ENCODE peak calls at places on chromosome 6, in four cellular contexts. H, Y, T and L are unnamed samples.

GRCh38 chr6:16205377-16206144 is 32.8 kb upstream of the GMPR start:
- DNase-seq in H (no peak), Y (no peak), T (peak; percentile 95), L (no peak)

GRCh38 chr6:160960067-160960466 is 31.5 kb upstream of the MAP3K4 start:
- DNase-seq in T (no peak), Y (no peak), H (no peak), L (no peak)

GRCh38 chr6:34517966-34518365 is 38.2 kb downstream of the SPDEF start:
- DNase-seq in H (no peak), Y (no peak), T (no peak), L (no peak)

GRCh38 chr6:32370510-32370909 is 1.2 kb downstream of the TSBP1 start:
- DNase-seq in Y (no peak), H (no peak), T (no peak), L (peak; percentile 3)

GRCh38 chr6:153167026-153167891 is 36.2 kb upstream of the RGS17 start:
- DNase-seq in T (no peak), H (peak; percentile 22), Y (no peak), L (peak; percentile 50)

GRCh38 chr6:72623808-72624207 is 1.9 kb downstream of the KCNQ5 start:
- DNase-seq in H (no peak), T (no peak), Y (no peak), L (no peak)

GRCh38 chr6:134607411-134607810 is 289.5 kb upstream of the SGK1 start:
- DNase-seq in T (no peak), Y (no peak), H (no peak), L (no peak)

GRCh38 chr6:148526145-148526544 is 183.5 kb downstream of the SASH1 start:
- DNase-seq in Y (no peak), H (no peak), T (no peak), L (no peak)

GRCh38 chr6:155424201-155424600 is 31.4 kb downstream of the NOX3 start:
- DNase-seq in H (no peak), Y (no peak), T (no peak), L (no peak)

GRCh38 chr6:148887181-148887580 is 140.4 kb downstream of the UST start:
- DNase-seq in H (no peak), T (no peak), Y (no peak), L (no peak)

GRCh38 chr6:150696156-150696555 is 96.5 kb downstream of the PLEKHG1 start:
- DNase-seq in T (no peak), H (no peak), Y (no peak), L (no peak)

GRCh38 chr6:404685-405423 is 13.3 kb downstream of the IRF4 start:
- DNase-seq in H (no peak), Y (no peak), T (no peak), L (no peak)

GRCh38 chr6:35302604-35303218 is 5.1 kb downstream of the DEF6 start:
- DNase-seq in H (no peak), T (peak; percentile 77), Y (peak; percentile 85), L (no peak)

GRCh38 chr6:46931416-46931815 is 9.7 kb upstream of the ADGRF5 start:
- DNase-seq in T (no peak), H (no peak), Y (no peak), L (no peak)

GRCh38 chr6:139349464-139350020 is 24.9 kb downstream of the CITED2 start:
- DNase-seq in T (no peak), H (no peak), Y (no peak), L (no peak)

GRCh38 chr6:50714487-50715379 is 1.4 kb downstream of the TFAP2D start:
- DNase-seq in T (no peak), H (no peak), Y (no peak), L (no peak)

DNA sequence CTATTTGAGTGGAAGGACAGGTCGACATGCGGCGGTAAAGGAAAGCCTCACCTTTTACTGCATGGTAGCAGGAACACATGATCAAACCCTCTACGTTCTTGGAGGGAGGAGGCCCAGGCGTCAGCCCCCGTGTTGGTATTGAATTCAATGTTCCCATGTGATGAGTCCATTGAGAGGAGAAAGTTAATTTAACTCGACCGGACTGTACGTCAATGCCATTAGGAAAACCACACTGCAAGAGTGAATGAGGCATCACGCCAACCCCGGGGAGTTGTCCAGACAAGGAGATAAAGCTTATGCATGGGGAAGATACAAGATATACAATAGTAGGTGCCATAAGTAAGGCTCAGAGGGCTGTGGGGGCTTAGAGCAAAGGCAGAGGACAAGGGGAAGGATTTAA is 213.9 kb upstream of the ECI2 start:
- DNase-seq in H (no peak), T (no peak), Y (no peak), L (no peak)
- H3K4me3 ChIP-seq in H (no peak overlapping the region), T (no peak overlapping the region), Y (no peak overlapping the region), L (no peak overlapping the region)

DNA sequence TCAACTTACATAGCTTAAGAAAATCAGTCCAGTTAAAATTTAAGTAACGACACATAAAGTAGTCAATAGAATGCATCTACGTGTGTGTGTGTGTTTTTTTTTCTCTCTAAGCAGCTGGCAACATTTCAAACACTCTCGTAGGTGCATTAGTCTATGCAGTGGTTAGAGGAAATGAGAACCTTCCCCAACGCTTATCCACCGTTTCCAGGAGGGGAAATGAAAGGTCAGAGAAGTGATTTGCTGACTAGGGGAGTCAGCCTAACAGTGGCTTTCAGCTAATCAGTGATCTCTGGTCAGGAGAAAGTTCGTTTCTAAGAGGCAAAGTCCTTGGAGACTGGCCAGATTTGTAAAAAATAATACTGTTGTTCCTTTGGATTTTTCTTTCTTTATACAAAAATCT is 806.6 kb downstream of the C6orf118 start:
- DNase-seq in H (no peak), Y (no peak), T (peak; percentile 19), L (no peak)
- TF ChIP-seq POLR2AphosphoS2 in H (no peak), Y (no peak), T (no peak), L (no peak)

GRCh38 chr6:136782021-136782770 is 10.1 kb downstream of the MAP3K5 start:
- DNase-seq in Y (no peak), H (no peak), T (no peak), L (no peak)

GRCh38 chr6:136784910-136785746 is 7.1 kb downstream of the MAP3K5 start:
- DNase-seq in H (no peak), Y (no peak), T (no peak), L (no peak)

GRCh38 chr6:136784271-136784664 is 8.0 kb downstream of the MAP3K5 start:
- DNase-seq in H (no peak), Y (no peak), T (no peak), L (no peak)

GRCh38 chr6:136783021-136783420 is 9.3 kb downstream of the MAP3K5 start:
- DNase-seq in T (no peak), H (no peak), Y (no peak), L (no peak)

DNA sequence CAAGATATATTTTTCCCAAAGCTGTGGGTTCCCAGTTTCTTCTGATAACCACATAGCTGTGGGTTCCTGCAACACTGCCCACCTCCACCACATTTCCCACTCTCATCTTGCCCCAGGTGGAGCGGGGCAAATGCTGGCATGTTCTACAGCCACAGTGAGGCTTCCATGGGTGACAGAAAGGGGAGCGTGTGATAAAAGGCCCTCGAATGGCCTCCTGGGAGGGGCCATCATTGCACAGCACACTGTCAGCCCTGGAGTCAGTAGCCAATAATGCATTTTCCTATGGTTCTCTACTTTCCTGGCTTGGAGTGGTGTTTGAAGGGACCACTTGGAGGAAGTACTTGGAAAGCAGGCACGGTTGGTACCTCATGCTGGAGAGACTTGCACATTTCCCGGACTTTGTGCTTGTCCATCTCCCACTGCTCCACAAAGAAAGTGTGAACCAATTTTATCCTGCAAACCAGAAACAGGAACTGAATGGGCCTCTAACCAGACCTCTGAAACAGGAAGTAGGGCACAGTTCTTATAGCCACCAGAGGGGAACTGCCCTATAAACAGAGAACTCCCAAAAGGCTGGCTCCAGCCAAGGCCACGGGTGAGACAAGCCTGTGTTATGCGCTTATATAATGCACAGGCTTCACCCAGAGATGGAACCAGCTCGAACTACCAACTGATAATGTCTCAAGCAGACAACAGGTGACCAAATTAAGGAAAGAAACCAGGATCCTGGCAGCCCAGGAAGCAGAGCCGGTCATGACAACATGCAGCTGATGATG is 8.6 kb downstream of the MAP3K5 start:
- DNase-seq in H (no peak), T (no peak), Y (peak; percentile 38), L (no peak)
- H3K4me3 ChIP-seq in H (no peak overlapping the region), T (peak overlapping the region; percentile 76), Y (no peak overlapping the region), L (no peak overlapping the region)

GRCh38 chr6:106974337-106974998 is at the start of gene CD24:
- DNase-seq in Y (no peak), T (no peak), H (no peak), L (peak; percentile 57)
- TF ChIP-seq POLR2AphosphoS2 in Y (no peak), T (no peak), H (no peak), L (no peak)